ENCODE peak calls at places on chromosomes 1 and 21, in five cellular contexts. P is HL-60, C is cerebellar cortex, O is EL, X is ecto neural progenitor cell. S is an unnamed sample.

GRCh38 chr1:235315735-235316134 is 12.2 kb downstream of the ARID4B start:
- DNase-seq in C (no peak), O (no peak), X (no peak), P (no peak), S (no peak)

GRCh38 chr1:11364170-11364569 is 91.2 kb downstream of the UBIAD1 start:
- DNase-seq in P (peak), X (no peak), O (no peak), C (no peak), S (no peak)

GRCh38 chr1:26858891-26859630 is 3.9 kb upstream of the SFN start:
- DNase-seq in C (no peak), P (no peak), O (no peak), X (no peak), S (no peak)

GRCh38 chr1:11882814-11883538 is 24.2 kb upstream of the NPPB start:
- DNase-seq in O (no peak), C (no peak), X (no peak), P (no peak), S (peak)

GRCh38 chr1:79460773-79461436 is 454.4 kb upstream of the ADGRL4 start:
- DNase-seq in X (no peak), C (no peak), O (no peak), P (no peak), S (no peak)

GRCh38 chr1:175073054-175073453 is 5.4 kb downstream of the TNN start:
- DNase-seq in X (no peak), O (no peak), C (no peak), P (peak), S (peak)

GRCh38 chr1:180194546-180195207 is 35.4 kb upstream of the LHX4 start:
- DNase-seq in C (no peak), P (no peak), O (no peak), X (no peak), S (no peak)

GRCh38 chr1:202122639-202123335 is at the start of gene GPR37L1:
- DNase-seq in O (peak), X (peak), C (peak), P (no peak), S (peak)

GRCh38 chr1:78743626-78744025 is 94.0 kb downstream of the IFI44 start:
- DNase-seq in P (no peak), O (peak), C (no peak), X (no peak), S (peak)

GRCh38 chr1:198088360-198089071 is 68.3 kb upstream of the NEK7 start:
- DNase-seq in O (peak), P (no peak), C (peak), X (no peak), S (peak)

GRCh38 chr21:38325216-38325615 is 68.4 kb downstream of the KCNJ15 start:
- DNase-seq in C (no peak), X (no peak), P (no peak), O (no peak), S (no peak)

GRCh38 chr1:67257173-67257535 is 50.5 kb upstream of the IL12RB2 start:
- DNase-seq in O (no peak), X (no peak), C (no peak), P (no peak), S (no peak)

GRCh38 chr1:7576946-7577657 is 194.0 kb upstream of the VAMP3 start:
- DNase-seq in P (no peak), C (no peak), O (peak), X (no peak), S (peak)

GRCh38 chr1:228650141-228650540 is 85.1 kb upstream of the RHOU start:
- DNase-seq in P (no peak), O (no peak), X (peak), C (no peak), S (no peak)

GRCh38 chr1:11749203-11749689 is 12.7 kb upstream of the C1orf167 start:
- DNase-seq in O (peak), C (peak), X (no peak), P (peak), S (peak)

GRCh38 chr21:42317826-42318746 is 2.9 kb upstream of the TFF3 start:
- DNase-seq in P (no peak), O (no peak), X (peak), C (no peak), S (no peak)

GRCh38 chr1:23100074-23100748 is 68.4 kb downstream of the LUZP1 start:
- DNase-seq in P (peak), X (no peak), O (peak), C (peak), S (peak)

GRCh38 chr1:205396972-205397616 is 24.8 kb downstream of the LEMD1 start:
- DNase-seq in O (peak), X (peak), P (peak), C (peak), S (peak)

GRCh38 chr1:206456577-206457375 is 13.5 kb upstream of the IKBKE start:
- DNase-seq in O (peak), X (no peak), C (no peak), P (no peak), S (no peak)

GRCh38 chr21:34560609-34561008 is 48.6 kb upstream of the KCNE1 start:
- DNase-seq in X (no peak), C (no peak), O (no peak), P (no peak), S (no peak)

GRCh38 chr1:229432116-229432461 is 1.8 kb downstream of the ACTA1 start:
- DNase-seq in O (no peak), P (no peak), C (no peak), X (no peak), S (no peak)

GRCh38 chr1:47623174-47623940 is 185.5 kb downstream of the FOXD2 start:
- DNase-seq in C (no peak), O (no peak), P (no peak), X (peak), S (no peak)

GRCh38 chr1:229509576-229509975 is 1.4 kb upstream of the NUP133 start:
- DNase-seq in C (no peak), O (no peak), P (peak), X (no peak), S (peak)

GRCh38 chr1:29285771-29286170 is 49.4 kb downstream of the PTPRU start:
- DNase-seq in P (no peak), O (no peak), X (peak), C (no peak), S (no peak)

GRCh38 chr1:208737922-208738321 is 493.7 kb upstream of the PLXNA2 start:
- DNase-seq in P (no peak), O (no peak), X (no peak), C (no peak), S (no peak)

GRCh38 chr1:155940531-155940992 is 876 bp upstream of the RXFP4 start:
- DNase-seq in O (peak), C (peak), X (no peak), P (peak), S (peak)

GRCh38 chr1:186218661-186219352 is 156.2 kb downstream of the TPR start:
- DNase-seq in O (no peak), X (no peak), C (no peak), P (peak), S (no peak)